ENCODE peak calls at places on chromosomes 5 and 9, in four cellular contexts. A is HepG2, Y is K562, J is GM12878. S is an unnamed sample.

GRCh38 chr5:106303911-106304310 is 1366.8 kb downstream of the EFNA5 start:
- DNase-seq in Y (no peak), J (no peak), A (no peak), S (no peak)

GRCh38 chr9:92609142-92609500 is 60.8 kb downstream of the IPPK start:
- DNase-seq in Y (no peak), J (no peak), A (no peak), S (no peak)

GRCh38 chr5:87195104-87195581 is 72.5 kb upstream of the RASA1 start:
- DNase-seq in A (no peak), Y (no peak), J (peak), S (no peak)

GRCh38 chr5:163914911-163915310 is 409.5 kb downstream of the MAT2B start:
- DNase-seq in J (peak), Y (no peak), A (no peak), S (no peak)

GRCh38 chr5:179135441-179136215 is 75.5 kb downstream of the ZNF354C start:
- DNase-seq in J (no peak), A (no peak), Y (no peak), S (no peak)

GRCh38 chr5:42518595-42519067 is 95.4 kb downstream of the GHR start:
- DNase-seq in Y (no peak), A (no peak), J (no peak), S (no peak)

GRCh38 chr9:33742051-33742450 is 53.3 kb upstream of the PRSS3 start:
- DNase-seq in J (no peak), A (no peak), Y (no peak), S (no peak)

GRCh38 chr9:71326360-71326759 is 204.9 kb upstream of the TRPM3 start:
- DNase-seq in Y (no peak), A (no peak), J (no peak), S (no peak)

GRCh38 chr5:89277791-89278190 is 394.8 kb upstream of the MEF2C start:
- DNase-seq in J (no peak), Y (no peak), A (no peak), S (no peak)

GRCh38 chr5:100749771-100750284 is 153.3 kb downstream of the ST8SIA4 start:
- DNase-seq in Y (no peak), A (no peak), J (no peak), S (no peak)

GRCh38 chr9:94949330-94949729 is 222.8 kb downstream of the AOPEP start:
- DNase-seq in Y (no peak), J (no peak), A (no peak), S (no peak)

GRCh38 chr9:131668439-131669233 is 71.2 kb downstream of the RAPGEF1 start:
- DNase-seq in J (peak), Y (peak), A (peak), S (no peak)

GRCh38 chr9:83299556-83299955 is 236.6 kb upstream of the RASEF start:
- DNase-seq in Y (no peak), A (no peak), J (no peak), S (no peak)

GRCh38 chr5:141439411-141440141 is 9.3 kb downstream of the PCDHGA12 start:
- DNase-seq in A (no peak), Y (no peak), J (no peak), S (no peak)

GRCh38 chr5:15620501-15620900 is 120.5 kb downstream of the FBXL7 start:
- DNase-seq in J (no peak), A (no peak), Y (no peak), S (no peak)

GRCh38 chr9:126723807-126724172 is 81.0 kb upstream of the ZBTB43 start:
- DNase-seq in Y (no peak), A (no peak), J (no peak), S (peak)

GRCh38 chr5:148427370-148428042 is 43.7 kb downstream of the FBXO38 start:
- DNase-seq in A (no peak), J (no peak), Y (no peak), S (no peak)

GRCh38 chr5:143515829-143516228 is 112.3 kb upstream of the NR3C1 start:
- DNase-seq in J (no peak), Y (no peak), A (no peak), S (no peak)

GRCh38 chr9:96777539-96777864 is 385 bp downstream of the ZNF510 start:
- DNase-seq in J (no peak), A (no peak), Y (no peak), S (peak)

GRCh38 chr5:5155617-5156016 is 15.5 kb downstream of the ADAMTS16 start:
- DNase-seq in J (no peak), A (no peak), Y (no peak), S (no peak)

GRCh38 chr9:34382054-34382453 is 5.4 kb upstream of the MYORG start:
- DNase-seq in A (no peak), J (no peak), Y (no peak), S (no peak)

GRCh38 chr5:159463590-159464321 is 133.5 kb upstream of the IL12B start:
- DNase-seq in A (peak), J (no peak), Y (no peak), S (no peak)
- TF ChIP-seq ATF2 in A (peak), J (no peak), Y (no peak), S (no peak)

GRCh38 chr9:20170122-20170521 is 381.3 kb upstream of the SLC24A2 start:
- DNase-seq in A (no peak), J (no peak), Y (no peak), S (no peak)
- TF ChIP-seq CBFB in A (no peak), J (no peak), Y (no peak), S (no peak)

GRCh38 chr5:119897537-119898370 is 268.4 kb downstream of the FAM170A start:
- DNase-seq in J (no peak), A (no peak), Y (no peak), S (no peak)
- TF ChIP-seq ATF2 in J (no peak), A (no peak), Y (no peak), S (no peak)

GRCh38 chr5:68499952-68500351 is 284.4 kb downstream of the PIK3R1 start:
- DNase-seq in Y (no peak), A (no peak), J (no peak), S (no peak)
- TF ChIP-seq CBFB in Y (no peak), A (no peak), J (no peak), S (no peak)

GRCh38 chr9:4792572-4793411 is at the start of gene RCL1:
- DNase-seq in J (peak), Y (peak), A (peak), S (peak)

GRCh38 chr9:4792054-4792571 is 631 bp upstream of the RCL1 start:
- DNase-seq in Y (no peak), J (no peak), A (no peak), S (no peak)

GRCh38 chr9:4796530-4796929 is 3.8 kb downstream of the RCL1 start:
- DNase-seq in J (no peak), Y (no peak), A (no peak), S (no peak)

GRCh38 chr9:4796988-4797956 is 4.5 kb downstream of the RCL1 start:
- DNase-seq in J (no peak), A (peak), Y (peak), S (peak)

DNA sequence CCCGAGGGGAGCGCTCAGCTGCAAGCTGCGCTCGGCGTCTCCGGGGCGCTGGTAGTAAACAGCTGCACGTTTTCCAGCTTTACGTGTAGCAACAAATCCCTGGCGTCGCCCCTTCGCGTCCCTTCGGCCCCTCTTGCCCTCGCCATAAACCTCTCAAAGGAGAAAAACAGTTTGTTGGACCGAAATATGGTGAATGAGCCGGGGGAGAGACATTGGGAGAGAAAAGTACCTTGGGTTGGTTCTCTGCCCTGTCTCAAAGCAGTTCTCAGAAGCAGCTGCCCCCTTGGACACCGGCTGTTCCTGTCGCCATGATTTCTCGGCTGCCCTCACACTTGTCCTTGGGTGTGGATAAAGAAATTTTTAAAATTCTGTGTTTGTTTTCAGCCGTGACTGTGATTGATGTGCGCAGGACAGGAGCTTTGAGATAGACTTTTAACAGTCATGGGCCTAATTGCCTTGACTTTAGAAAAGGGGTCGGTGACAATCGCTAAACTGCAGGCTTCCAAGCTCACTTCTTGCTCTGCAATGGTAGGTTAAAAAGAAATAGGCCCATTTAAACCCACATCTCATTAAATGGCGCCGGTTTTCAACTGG is 765 bp downstream of the RCL1 start:
- DNase-seq in A (no peak), J (no peak), Y (no peak), S (no peak)
- TF ChIP-seq ATF2 in A (no peak), J (no peak), Y (no peak), S (no peak)

GRCh38 chr5:174454890-174455289 is 269.5 kb upstream of the MSX2 start:
- DNase-seq in A (no peak), Y (no peak), J (no peak), S (no peak)

GRCh38 chr5:174457141-174457678 is 267.2 kb upstream of the MSX2 start:
- DNase-seq in J (no peak), Y (no peak), A (no peak), S (no peak)

GRCh38 chr5:174455301-174455700 is 269.1 kb upstream of the MSX2 start:
- DNase-seq in A (no peak), J (no peak), Y (no peak), S (no peak)

GRCh38 chr5:174453690-174454089 is 270.7 kb upstream of the MSX2 start:
- DNase-seq in J (no peak), Y (no peak), A (no peak), S (no peak)

DNA sequence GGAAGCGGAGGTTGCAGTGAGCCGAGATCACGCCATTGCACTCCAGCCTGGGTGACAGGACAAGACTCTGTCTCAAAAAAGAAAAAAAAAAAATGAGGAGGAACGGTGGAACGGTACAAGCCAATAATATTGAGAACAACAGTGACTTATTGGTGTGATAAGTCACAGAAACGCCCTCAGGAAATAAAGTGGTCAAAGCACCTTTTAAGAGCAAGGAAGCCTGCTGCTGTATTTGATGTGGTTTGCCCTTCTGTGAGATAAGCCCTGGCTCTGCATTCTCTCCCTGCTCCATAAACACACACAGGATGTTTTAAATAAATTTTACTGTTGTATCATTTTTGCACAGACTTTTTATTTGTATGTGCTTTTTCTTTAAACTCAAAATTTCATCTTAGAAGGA is 269.9 kb upstream of the MSX2 start:
- DNase-seq in J (no peak), Y (no peak), A (no peak), S (no peak)
- TF ChIP-seq CBFB in J (no peak), Y (no peak), A (no peak), S (no peak)

DNA sequence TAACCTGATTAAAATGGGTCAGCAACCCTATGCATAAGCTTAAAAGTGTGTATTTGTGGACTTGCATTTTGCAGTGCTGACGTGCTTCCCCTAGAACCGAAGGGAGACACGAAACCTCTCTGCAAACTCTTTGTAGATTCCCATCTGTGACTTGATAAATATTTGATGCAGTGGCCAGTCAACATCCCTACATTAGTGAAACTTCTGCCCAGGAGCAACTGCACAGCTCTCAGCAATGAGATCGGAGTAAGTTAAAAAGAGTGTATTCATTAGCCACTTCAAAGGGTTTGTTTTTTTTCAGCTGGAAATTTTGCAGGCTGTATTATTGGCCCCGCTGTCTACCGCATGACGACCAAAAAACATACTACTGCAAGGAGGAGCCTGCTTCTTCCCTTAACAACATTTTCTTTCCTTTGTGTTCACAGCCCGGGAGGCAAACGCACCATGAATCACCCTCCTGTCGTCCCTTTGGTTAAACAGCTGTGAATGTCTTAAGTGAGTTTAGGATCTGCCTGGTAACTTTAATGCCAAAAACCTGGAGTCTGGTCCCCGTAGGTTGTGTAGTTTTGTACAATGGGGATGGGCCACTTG is 38.0 kb upstream of the TCERG1 start:
- DNase-seq in Y (no peak), J (no peak), A (no peak), S (no peak)
- TF ChIP-seq ATF2 in Y (no peak), J (no peak), A (no peak), S (no peak)

DNA sequence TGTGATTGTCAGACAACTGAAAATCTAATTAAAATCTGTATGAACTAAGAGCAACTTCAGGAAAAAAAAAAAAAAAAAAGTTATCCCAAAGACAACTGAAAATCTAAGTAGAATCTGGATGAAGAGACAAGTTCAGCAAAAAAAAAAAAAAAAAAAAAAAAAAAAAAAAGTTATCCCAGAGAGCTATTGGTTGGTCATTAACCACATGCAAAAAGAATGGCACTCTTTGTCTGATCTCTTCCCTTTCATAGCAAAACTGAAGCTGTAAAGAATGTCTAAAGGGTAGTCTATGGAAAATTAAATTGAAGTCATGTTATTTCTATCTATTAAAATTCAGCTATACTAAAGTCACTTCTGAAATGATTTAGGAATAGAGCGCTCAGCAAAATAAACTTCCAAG is 32.9 kb downstream of the STRBP start:
- DNase-seq in J (no peak), A (peak), Y (no peak), S (no peak)
- TF ChIP-seq CBFB in J (no peak), A (no peak), Y (no peak), S (no peak)

GRCh38 chr9:115204827-115205506 is 87.0 kb upstream of the TNC start:
- DNase-seq in J (no peak), Y (no peak), A (no peak), S (no peak)
- TF ChIP-seq ATF2 in J (peak), Y (no peak), A (no peak), S (no peak)

S was measured in WTC11.